ENCODE peak calls at places on chromosomes 7 and 10, in nine cellular contexts. G is heart left ventricle, Y is ovary, S is uterus, K is transverse colon, C is HepG2, D is A549, T is vagina, B is sigmoid colon. W is an unnamed sample.

GRCh38 chr7:111232249-111233084 is 141.5 kb downstream of the LRRN3 start:
- DNase-seq in D (peak), C (peak), K (no peak), S (no peak), T (no peak), G (no peak), B (no peak), Y (no peak), W (no peak)

GRCh38 chr7:22173884-22174573 is 182.9 kb downstream of the RAPGEF5 start:
- DNase-seq in D (no peak), T (no peak), C (no peak), K (no peak), Y (no peak), S (no peak), B (no peak), G (no peak), W (peak)

GRCh38 chr7:151817315-151817690 is 59.6 kb downstream of the PRKAG2 start:
- DNase-seq in T (no peak), D (no peak), S (no peak), B (no peak), K (no peak), Y (no peak), G (no peak), C (no peak), W (no peak)

GRCh38 chr7:93817561-93817960 is 73.0 kb downstream of the TFPI2 start:
- DNase-seq in G (no peak), Y (no peak), S (no peak), K (no peak), C (no peak), D (no peak), T (no peak), B (no peak), W (no peak)

GRCh38 chr7:23012797-23013714 is 874 bp downstream of the HYCC1 start:
- DNase-seq in C (peak), G (peak), Y (peak), K (peak), D (no peak), B (peak), T (no peak), S (peak), W (peak)

GRCh38 chr7:909358-910329 is 33.3 kb downstream of the GET4 start:
- DNase-seq in K (peak), S (no peak), D (peak), Y (peak), B (peak), T (no peak), G (peak), C (no peak), W (peak)

GRCh38 chr7:82723411-82723810 is 279.8 kb upstream of the CACNA2D1 start:
- DNase-seq in C (no peak), G (no peak), D (no peak), Y (no peak), B (no peak), S (no peak), K (no peak), T (no peak), W (no peak)

GRCh38 chr7:107345898-107346297 is 124.0 kb upstream of the GPR22 start:
- DNase-seq in G (no peak), C (no peak), T (no peak), B (no peak), D (no peak), Y (no peak), S (no peak), K (no peak), W (no peak)

GRCh38 chr10:29386347-29386999 is 97.6 kb downstream of the LYZL1 start:
- DNase-seq in K (no peak), D (peak), Y (no peak), G (no peak), B (no peak), S (no peak), C (peak), T (no peak), W (peak)

GRCh38 chr10:113336549-113337130 is 216.2 kb upstream of the HABP2 start:
- DNase-seq in C (no peak), T (no peak), G (no peak), B (no peak), K (no peak), D (no peak), S (no peak), Y (no peak), W (no peak)

GRCh38 chr7:135620980-135621850 is 41.1 kb upstream of the STMP1 start:
- DNase-seq in D (peak), T (no peak), B (no peak), S (peak), K (peak), C (peak), G (peak), Y (no peak), W (peak)

GRCh38 chr10:124736491-124737136 is 7.6 kb downstream of the FAM53B start:
- DNase-seq in D (peak), G (peak), K (peak), S (peak), T (peak), B (peak), C (peak), Y (peak), W (no peak)

GRCh38 chr7:128833148-128833938 is 3.1 kb downstream of the FLNC start:
- DNase-seq in T (no peak), Y (peak), K (peak), C (no peak), G (peak), S (peak), D (no peak), B (peak), W (no peak)

GRCh38 chr7:66142334-66142733 is 27.7 kb downstream of the CRCP start:
- DNase-seq in S (no peak), K (no peak), D (no peak), T (no peak), B (no peak), C (peak), Y (no peak), G (no peak), W (no peak)

GRCh38 chr10:87771871-87772500 is 46.0 kb downstream of the ATAD1 start:
- DNase-seq in D (peak), K (no peak), Y (no peak), T (no peak), B (no peak), C (peak), G (no peak), S (no peak), W (peak)

GRCh38 chr7:92704858-92705257 is 114.7 kb upstream of the FAM133B start:
- DNase-seq in G (no peak), K (no peak), Y (no peak), S (no peak), T (no peak), D (no peak), C (no peak), B (no peak), W (no peak)

GRCh38 chr7:149875396-149875795 is 1.6 kb downstream of the ATP6V0E2 start:
- DNase-seq in G (no peak), C (no peak), D (no peak), T (no peak), Y (no peak), B (no peak), K (no peak), S (no peak), W (no peak)

GRCh38 chr7:131972251-131972650 is 415.8 kb upstream of the PODXL start:
- DNase-seq in B (no peak), K (no peak), S (no peak), T (no peak), Y (no peak), C (no peak), D (no peak), G (no peak), W (no peak)

GRCh38 chr7:76073335-76073990 is 25.6 kb downstream of the MDH2 start:
- DNase-seq in S (no peak), C (no peak), G (no peak), D (no peak), Y (no peak), T (no peak), B (no peak), K (no peak), W (no peak)

GRCh38 chr7:74093671-74094223 is 10.1 kb downstream of the LIMK1 start:
- DNase-seq in D (no peak), G (no peak), K (no peak), S (peak), T (no peak), C (no peak), Y (no peak), B (peak), W (no peak)

GRCh38 chr7:74092321-74092963 is 8.8 kb downstream of the LIMK1 start:
- DNase-seq in G (peak), K (peak), Y (no peak), S (no peak), C (no peak), T (no peak), B (peak), D (no peak), W (no peak)

GRCh38 chr7:74087791-74088453 is 4.3 kb downstream of the LIMK1 start:
- DNase-seq in D (no peak), T (no peak), G (no peak), S (no peak), K (no peak), Y (no peak), B (no peak), C (no peak), W (no peak)

GRCh38 chr7:74094224-74095095 is 10.9 kb downstream of the LIMK1 start:
- DNase-seq in T (no peak), Y (peak), C (no peak), G (peak), S (peak), B (peak), K (peak), D (peak), W (no peak)

DNA sequence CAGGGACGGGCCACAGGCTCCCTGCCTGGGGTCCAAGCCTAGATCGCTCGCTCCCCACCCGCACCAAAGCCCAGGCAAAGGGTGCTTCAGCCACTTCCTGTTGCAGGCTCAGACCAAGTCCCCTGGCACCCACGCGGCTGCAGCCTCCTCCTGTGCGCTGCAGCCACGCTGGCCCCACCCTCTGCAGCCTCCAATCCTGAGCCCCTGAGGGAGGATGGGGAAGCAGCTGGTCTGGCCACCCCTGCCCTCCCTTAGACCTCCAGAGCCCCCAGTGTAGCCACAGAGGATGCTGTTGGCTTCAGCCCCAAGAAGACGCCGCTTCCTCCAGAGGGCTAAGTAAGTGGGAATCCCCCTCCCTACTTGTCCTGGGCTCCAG is 9.3 kb downstream of the LIMK1 start:
- DNase-seq in S (peak), B (peak), G (peak), C (no peak), D (no peak), Y (peak), K (peak), T (no peak), W (no peak)
- TF ChIP-seq POLR2A in S (no peak), B (no peak), G (no peak), C (no peak), D (no peak), Y (no peak), K (no peak), T (no peak), W (no peak)

GRCh38 chr10:74032900-74033655 is 35.2 kb downstream of the VCL start:
- DNase-seq in B (no peak), S (no peak), C (no peak), Y (no peak), K (no peak), G (no peak), D (no peak), T (no peak), W (no peak)
- TF ChIP-seq POLR2A in B (no peak), S (no peak), C (no peak), Y (no peak), K (no peak), G (no peak), D (no peak), T (no peak), W (no peak)

DNA sequence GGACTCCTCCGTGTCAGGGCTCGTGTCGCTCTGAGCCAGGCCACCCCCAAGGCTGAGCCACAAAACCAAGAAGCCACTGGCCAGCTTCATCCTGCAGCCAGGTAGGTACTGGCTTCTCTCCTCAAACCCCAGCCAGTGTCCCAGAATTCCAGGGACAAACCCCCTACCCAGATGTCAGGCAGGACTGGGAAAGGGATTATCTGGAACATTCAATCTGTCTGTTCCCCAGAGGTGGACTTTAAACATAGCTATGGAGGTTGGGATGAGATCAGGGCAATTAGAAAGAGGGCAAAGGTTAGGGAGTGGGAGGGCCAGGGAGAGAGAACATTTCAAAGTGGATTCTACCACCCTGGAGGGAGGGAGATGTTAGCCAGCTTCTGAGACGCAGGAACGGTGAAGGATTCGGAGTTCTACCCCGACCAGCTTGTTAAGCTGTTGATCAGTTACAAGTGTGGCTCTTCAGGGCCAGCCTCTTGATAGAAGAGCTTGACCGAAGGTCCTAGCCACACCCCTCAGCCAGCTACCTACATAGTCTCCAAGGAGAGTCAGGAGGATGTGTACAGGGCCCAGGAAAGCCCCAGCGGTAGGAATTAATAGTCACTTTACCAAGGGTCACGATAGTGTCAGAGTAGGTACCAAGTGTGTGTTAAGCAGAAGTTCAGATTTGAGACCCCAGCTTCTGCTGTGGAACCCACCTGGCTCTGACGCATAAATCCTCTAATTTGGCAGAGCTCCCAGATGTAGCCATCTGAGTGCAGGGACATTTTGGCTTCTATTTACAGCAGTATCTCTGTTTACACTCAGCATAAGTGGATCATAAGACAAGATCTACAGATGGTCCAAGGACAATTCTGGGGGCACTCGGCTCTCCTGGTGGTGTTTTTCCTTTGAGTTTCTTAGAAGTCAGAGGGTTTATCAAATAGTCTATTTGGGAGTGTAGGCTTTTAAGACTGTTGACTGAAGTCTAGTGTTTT is at the start of gene PLA2G12B:
- DNase-seq in S (no peak), G (no peak), C (peak), Y (no peak), T (no peak), B (no peak), D (no peak), K (peak), W (no peak)
- TF ChIP-seq POLR2A in S (no peak), G (no peak), C (peak), Y (no peak), T (no peak), B (no peak), D (no peak), K (peak), W (no peak)

GRCh38 chr10:23530079-23530478 is 91.2 kb downstream of the OTUD1 start:
- DNase-seq in S (no peak), D (no peak), C (no peak), B (no peak), T (no peak), K (no peak), G (no peak), Y (no peak), W (peak)
- TF ChIP-seq POLR2A in S (no peak), D (no peak), C (no peak), B (no peak), T (no peak), K (no peak), G (no peak), Y (no peak), W (no peak)

GRCh38 chr10:130543787-130544186 is 407.6 kb downstream of the GLRX3 start:
- DNase-seq in D (no peak), K (no peak), G (no peak), T (no peak), S (no peak), C (no peak), B (no peak), Y (no peak), W (no peak)

GRCh38 chr10:130545122-130545521 is 408.9 kb downstream of the GLRX3 start:
- DNase-seq in C (no peak), K (no peak), S (no peak), G (no peak), T (no peak), D (no peak), B (no peak), Y (no peak), W (no peak)

GRCh38 chr10:130550952-130551674 is 414.9 kb downstream of the GLRX3 start:
- DNase-seq in D (no peak), G (no peak), Y (no peak), C (no peak), B (no peak), S (no peak), T (no peak), K (no peak), W (no peak)

GRCh38 chr10:130546841-130547240 is 410.6 kb downstream of the GLRX3 start:
- DNase-seq in S (no peak), G (no peak), K (no peak), B (no peak), D (no peak), C (no peak), Y (no peak), T (no peak), W (no peak)

GRCh38 chr10:130547368-130547767 is 411.2 kb downstream of the GLRX3 start:
- DNase-seq in C (no peak), S (no peak), Y (no peak), G (no peak), T (no peak), B (no peak), K (no peak), D (no peak), W (no peak)
- TF ChIP-seq POLR2A in C (no peak), S (no peak), Y (no peak), G (no peak), T (no peak), B (no peak), K (no peak), D (no peak), W (no peak)

DNA sequence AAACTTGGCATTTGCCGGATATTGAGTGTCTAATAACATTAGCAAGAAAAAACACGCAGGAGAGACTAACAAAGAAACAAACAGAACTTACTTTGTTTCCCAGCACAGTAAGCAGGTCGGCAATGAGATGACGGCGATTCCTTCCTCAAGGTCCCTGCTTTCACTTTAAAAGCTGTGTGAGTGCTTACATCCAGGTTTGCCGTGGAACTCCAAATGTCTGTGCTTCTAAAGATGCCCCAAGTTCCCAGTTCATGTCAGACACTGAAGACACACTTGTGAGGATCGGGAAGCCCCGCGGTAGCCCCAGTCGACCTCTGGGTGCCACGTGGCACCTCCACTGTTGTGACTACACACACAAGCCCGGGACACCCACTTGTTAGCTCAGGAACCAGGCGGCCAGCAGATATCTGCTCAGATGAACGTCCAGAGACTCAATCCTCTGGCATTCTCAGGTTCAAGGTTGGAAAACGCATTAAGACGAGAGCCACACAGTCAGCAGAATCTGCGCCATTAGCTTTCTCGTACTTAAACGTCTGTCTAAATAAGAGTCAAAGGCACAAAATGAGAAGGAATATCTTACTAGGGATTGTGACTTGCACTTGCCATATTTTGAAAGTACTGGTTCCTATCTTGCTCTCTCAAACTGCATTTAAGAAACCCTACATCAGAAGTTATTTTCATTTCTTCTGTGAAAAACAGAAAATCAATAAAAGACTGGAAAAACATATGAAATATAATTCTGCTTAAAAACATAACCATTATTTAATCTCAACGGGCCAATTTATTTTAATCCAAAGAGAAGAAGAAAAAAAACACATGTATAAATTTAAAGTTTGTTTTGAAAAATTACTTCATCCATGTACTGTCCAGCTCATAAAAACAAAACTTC is 207.6 kb upstream of the KLF14 start:
- DNase-seq in S (peak), Y (peak), K (peak), D (peak), C (peak), B (no peak), T (no peak), G (peak), W (no peak)
- TF ChIP-seq POLR2A in S (peak), Y (peak), K (peak), D (no peak), C (peak), B (no peak), T (no peak), G (no peak), W (no peak)

GRCh38 chr10:97823734-97824133 is 25.9 kb upstream of the GOLGA7B start:
- DNase-seq in C (no peak), S (no peak), T (no peak), B (no peak), K (peak), D (no peak), G (no peak), Y (no peak), W (no peak)
- TF ChIP-seq POLR2A in C (no peak), S (no peak), T (no peak), B (no peak), K (no peak), D (no peak), G (no peak), Y (no peak), W (no peak)

DNA sequence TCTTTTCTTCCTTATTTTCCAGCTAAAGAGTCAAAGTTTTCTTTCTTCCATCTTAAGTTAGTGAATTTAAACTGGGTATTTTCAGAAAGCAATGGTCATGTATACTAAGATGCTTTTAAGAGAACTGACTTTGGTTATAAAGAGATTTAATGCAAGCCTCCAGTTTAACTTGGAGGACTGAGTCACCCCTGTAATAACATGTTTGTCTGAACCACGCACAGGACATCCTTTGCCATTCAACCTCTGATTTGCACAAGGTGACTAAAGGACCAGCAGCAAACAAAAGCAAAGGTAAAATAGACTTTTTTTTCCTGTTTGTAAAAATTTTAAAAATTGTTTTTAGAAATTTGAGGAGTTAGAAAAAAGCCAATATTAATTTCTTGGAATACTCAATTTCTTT is 2.9 kb downstream of the HYAL4 start:
- DNase-seq in B (no peak), D (no peak), S (no peak), K (no peak), Y (no peak), T (no peak), G (no peak), C (no peak), W (no peak)
- TF ChIP-seq POLR2A in B (no peak), D (no peak), S (no peak), K (no peak), Y (no peak), T (no peak), G (no peak), C (no peak), W (no peak)

W was measured in erythroblast.